ENCODE peak calls at places on chromosomes 2 and 18, in nine cellular contexts. Y, E, T, U, Z, G, J, B and S are unnamed samples.

GRCh38 chr2:181252248-181253148 is 204.7 kb upstream of the ITGA4 start:
- DNase-seq in Y (no peak), E (no peak), T (no peak), U (no peak), Z (no peak), G (no peak), J (no peak), B (no peak), S (no peak)

GRCh38 chr2:106096446-106097369 is 97.4 kb downstream of the UXS1 start:
- DNase-seq in Y (no peak), E (no peak), T (no peak), U (no peak), Z (peak; percentile 34), G (no peak), J (no peak), B (no peak), S (no peak)

GRCh38 chr18:10234281-10234680 is 220.2 kb upstream of the APCDD1 start:
- DNase-seq in Y (no peak), E (no peak), T (no peak), U (no peak), Z (no peak), G (no peak), J (no peak), B (no peak), S (no peak)

GRCh38 chr2:188965147-188965546 is 9.0 kb upstream of the COL3A1 start:
- DNase-seq in Y (no peak), E (no peak), T (no peak), U (no peak), Z (no peak), G (no peak), J (no peak), B (no peak), S (no peak)

GRCh38 chr2:238169021-238169707 is 10.4 kb downstream of the ERFE start:
- DNase-seq in Y (peak; percentile 50), E (peak; percentile 68), T (no peak), U (peak; percentile 84), Z (no peak), G (peak; percentile 38), J (no peak), B (peak; percentile 78), S (no peak)

GRCh38 chr2:217256261-217256660 is 396.4 kb upstream of the TNP1 start:
- DNase-seq in Y (no peak), E (no peak), T (no peak), U (no peak), Z (no peak), G (no peak), J (no peak), B (peak; percentile 46), S (no peak)

GRCh38 chr2:78908973-78909372 is 116.5 kb upstream of the REG3G start:
- DNase-seq in Y (no peak), E (no peak), T (no peak), U (no peak), Z (no peak), G (no peak), J (no peak), B (no peak), S (no peak)

GRCh38 chr18:55588876-55589595 is 1.0 kb upstream of the TCF4 start:
- DNase-seq in Y (no peak), E (no peak), T (no peak), U (no peak), Z (no peak), G (no peak), J (no peak), B (peak; percentile 7), S (no peak)

GRCh38 chr2:57934659-57935058 is 111.9 kb upstream of the VRK2 start:
- DNase-seq in Y (no peak), E (no peak), T (no peak), U (no peak), Z (no peak), G (no peak), J (no peak), B (no peak), S (no peak)